ENCODE peak calls at places on chromosome 4, in five cellular contexts. W, V, D, N and B are unnamed samples. For H3K9me3, the result is how much of the 10 kb centered on the place peaks cover.

GRCh38 chr4:138175337-138175794 is 66.8 kb downstream of the SLC7A11 start:
- DNase-seq in V (no peak), W (no peak), N (no peak), D (peak), B (no peak)

GRCh38 chr4:88697113-88697512 is 516 bp downstream of the NAP1L5 start:
- DNase-seq in N (no peak), D (no peak), V (peak), W (peak), B (no peak)

GRCh38 chr4:40193018-40193571 is 3.7 kb upstream of the RHOH start:
- DNase-seq in D (no peak), W (peak), V (no peak), N (no peak), B (no peak)

GRCh38 chr4:83267121-83267834 is 17.3 kb downstream of the COQ2 start:
- DNase-seq in D (no peak), V (peak), N (no peak), W (no peak), B (no peak)

GRCh38 chr4:1927675-1928074 is 56.5 kb downstream of the NSD2 start:
- DNase-seq in W (no peak), V (no peak), N (no peak), D (no peak), B (no peak)

GRCh38 chr4:98338761-98339438 is 77.7 kb downstream of the RAP1GDS1 start:
- DNase-seq in N (no peak), V (no peak), D (no peak), W (no peak), B (no peak)

GRCh38 chr4:135573251-135573650 is 1371.7 kb upstream of the PABPC4L start:
- DNase-seq in N (no peak), V (no peak), D (no peak), W (no peak), B (no peak)

GRCh38 chr4:78734451-78735003 is 41.6 kb upstream of the BMP2K start:
- DNase-seq in D (no peak), W (no peak), V (no peak), N (no peak), B (no peak)

GRCh38 chr4:21768349-21769310 is 179.9 kb downstream of the KCNIP4 start:
- DNase-seq in V (no peak), N (no peak), W (peak), D (peak), B (no peak)

GRCh38 chr4:121951570-121952110 is at the start of gene TRPC3:
- DNase-seq in N (peak), W (peak), D (peak), V (no peak), B (peak)

GRCh38 chr4:80261989-80262600 is 4.4 kb upstream of the FGF5 start:
- DNase-seq in N (no peak), W (no peak), D (no peak), V (no peak), B (no peak)

GRCh38 chr4:54716478-54717065 is 58.8 kb downstream of the KIT start:
- DNase-seq in D (no peak), V (no peak), W (no peak), N (no peak), B (no peak)

GRCh38 chr4:151541438-151542071 is 132.6 kb downstream of the FHIP1A start:
- DNase-seq in N (no peak), D (no peak), W (no peak), V (no peak), B (no peak)

GRCh38 chr4:47831026-47831689 is 6.7 kb downstream of the CORIN start:
- DNase-seq in D (no peak), N (no peak), V (no peak), W (no peak), B (no peak)

GRCh38 chr4:133150643-133151300 is 1.7 kb downstream of the PCDH10 start:
- DNase-seq in N (no peak), W (no peak), D (no peak), V (no peak), B (no peak)

GRCh38 chr4:6742989-6743388 is 27.0 kb downstream of the BLOC1S4 start:
- DNase-seq in D (no peak), W (no peak), N (no peak), V (no peak), B (no peak)

GRCh38 chr4:75995727-75996126 is 5.0 kb upstream of the SDAD1 start:
- DNase-seq in W (peak), V (no peak), N (no peak), D (no peak), B (no peak)

GRCh38 chr4:5895287-5895686 is 2.4 kb upstream of the CRMP1 start:
- DNase-seq in N (no peak), V (no peak), W (no peak), D (no peak), B (no peak)

GRCh38 chr4:186746581-186746980 is 22.9 kb upstream of the FAT1 start:
- DNase-seq in D (no peak), V (no peak), N (no peak), W (no peak), B (no peak)

GRCh38 chr4:155305619-155306018 is 71.1 kb downstream of the MAP9 start:
- DNase-seq in D (no peak), W (no peak), V (no peak), N (no peak), B (no peak)

GRCh38 chr4:176566769-176567168 is 226.0 kb downstream of the VEGFC start:
- DNase-seq in N (no peak), D (no peak), W (no peak), V (no peak), B (no peak)

GRCh38 chr4:180947421-180947820 is 1295.8 kb upstream of the TENM3 start:
- DNase-seq in W (no peak), D (no peak), N (no peak), V (no peak), B (no peak)

GRCh38 chr4:100299019-100299418 is 108.8 kb upstream of the DDIT4L start:
- DNase-seq in V (peak), D (no peak), N (no peak), W (no peak), B (no peak)

GRCh38 chr4:4782969-4783368 is 76.5 kb upstream of the MSX1 start:
- DNase-seq in V (peak), N (no peak), W (no peak), D (no peak), B (no peak)
- H3K9me3 ChIP-seq in V (under half), N (under half), W (under half), D (under half), B (under half)

GRCh38 chr4:14566518-14566917 is 435.8 kb upstream of the CPEB2 start:
- DNase-seq in W (no peak), V (no peak), D (no peak), N (no peak), B (no peak)

GRCh38 chr4:14562901-14563300 is 439.4 kb upstream of the CPEB2 start:
- DNase-seq in V (no peak), N (no peak), W (no peak), D (no peak), B (no peak)

GRCh38 chr4:14564281-14564680 is 438.0 kb upstream of the CPEB2 start:
- DNase-seq in D (no peak), N (no peak), V (no peak), W (no peak), B (no peak)

DNA sequence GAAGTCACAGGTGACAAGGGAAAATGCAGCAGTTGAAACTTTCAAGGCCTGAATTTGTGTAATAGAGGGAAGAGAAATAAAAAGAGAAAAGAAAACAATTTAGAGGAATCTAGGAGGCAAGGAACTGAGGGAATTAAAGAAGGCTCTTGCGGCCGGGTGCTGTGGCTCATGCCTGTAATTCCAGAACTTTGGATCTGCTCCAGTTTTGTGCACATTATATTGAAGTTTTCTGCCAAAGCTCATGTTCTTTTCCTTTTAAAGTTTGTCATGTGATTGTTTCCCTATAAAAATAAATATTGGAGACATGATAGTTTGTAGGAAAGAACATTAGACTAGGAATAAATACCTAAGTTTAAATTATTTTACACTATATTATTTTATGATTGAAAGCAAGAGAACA is 433.9 kb upstream of the CPEB2 start:
- DNase-seq in N (no peak), V (no peak), D (no peak), W (no peak), B (no peak)
- H3K9me3 ChIP-seq in N (under half), V (under half), D (under half), W (under half), B (under half)

GRCh38 chr4:108825737-108826136 is 62.9 kb upstream of the ETNPPL start:
- DNase-seq in V (no peak), N (no peak), W (no peak), D (no peak), B (no peak)

DNA sequence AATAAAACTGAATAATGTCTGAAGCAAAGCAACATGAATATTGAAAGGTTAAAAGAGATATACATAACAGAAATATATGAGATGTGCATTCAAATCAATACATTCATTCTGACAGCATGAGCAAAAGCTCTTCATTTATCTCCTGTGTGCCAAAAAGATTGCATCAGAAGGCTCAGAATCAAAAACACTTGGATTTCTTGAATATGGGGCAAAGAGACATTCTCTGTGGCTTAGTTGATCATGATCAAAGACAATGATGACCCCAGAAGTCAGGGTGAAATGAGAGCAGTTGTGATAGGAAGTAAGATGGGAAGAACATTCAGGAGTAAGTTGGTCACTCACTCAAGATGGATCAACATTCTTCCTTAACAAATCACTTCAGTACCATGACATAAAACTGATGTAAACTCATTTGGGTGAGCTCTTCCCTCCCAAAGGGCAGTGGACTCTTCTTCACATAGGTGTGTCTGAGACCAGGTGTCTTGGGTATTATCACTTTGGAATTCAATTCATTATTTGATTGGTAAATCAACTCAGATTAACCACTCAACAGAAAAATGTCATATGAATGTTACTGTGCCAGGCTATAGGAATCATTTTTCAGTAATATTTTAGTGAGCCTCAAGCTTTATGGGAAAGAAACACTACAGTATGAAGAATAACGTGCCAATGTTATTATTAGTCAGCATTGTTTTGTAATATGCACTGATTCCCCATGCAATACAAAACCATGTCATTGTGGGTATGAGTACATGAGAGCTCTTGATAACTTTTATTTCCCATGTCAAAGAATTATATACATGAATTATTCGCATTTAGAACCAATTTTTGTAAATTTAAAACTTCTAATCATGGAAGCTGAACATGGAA is 58.4 kb upstream of the ETNPPL start:
- DNase-seq in D (no peak), W (no peak), V (no peak), N (no peak), B (no peak)
- H3K9me3 ChIP-seq in D (under half), W (under half), V (under half), N (under half), B (under half)

GRCh38 chr4:111556861-111557260 is 588.4 kb upstream of the FAM241A start:
- DNase-seq in D (no peak), N (no peak), W (no peak), V (no peak), B (no peak)

DNA sequence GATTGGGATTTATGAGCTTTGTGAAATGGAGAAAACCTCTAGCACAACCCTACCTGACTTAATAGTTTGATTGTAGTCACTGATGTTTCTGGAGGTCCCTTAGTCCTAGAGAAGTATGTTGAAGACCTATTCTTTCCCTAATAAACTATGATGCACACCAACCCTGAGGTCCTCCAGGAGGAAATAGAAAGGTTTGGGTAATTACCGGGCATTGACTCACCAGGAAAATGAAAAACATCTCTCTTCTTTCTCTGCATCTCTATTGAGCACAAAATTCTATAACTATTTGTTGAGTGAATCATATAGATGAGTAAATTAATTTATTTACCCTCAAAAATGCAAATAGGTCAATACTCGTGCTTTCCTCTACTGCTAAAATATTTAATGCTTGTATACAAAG is 582.4 kb upstream of the FAM241A start:
- DNase-seq in N (no peak), V (no peak), D (no peak), W (no peak), B (no peak)
- H3K9me3 ChIP-seq in N (under half), V (under half), D (under half), W (under half), B (under half)

DNA sequence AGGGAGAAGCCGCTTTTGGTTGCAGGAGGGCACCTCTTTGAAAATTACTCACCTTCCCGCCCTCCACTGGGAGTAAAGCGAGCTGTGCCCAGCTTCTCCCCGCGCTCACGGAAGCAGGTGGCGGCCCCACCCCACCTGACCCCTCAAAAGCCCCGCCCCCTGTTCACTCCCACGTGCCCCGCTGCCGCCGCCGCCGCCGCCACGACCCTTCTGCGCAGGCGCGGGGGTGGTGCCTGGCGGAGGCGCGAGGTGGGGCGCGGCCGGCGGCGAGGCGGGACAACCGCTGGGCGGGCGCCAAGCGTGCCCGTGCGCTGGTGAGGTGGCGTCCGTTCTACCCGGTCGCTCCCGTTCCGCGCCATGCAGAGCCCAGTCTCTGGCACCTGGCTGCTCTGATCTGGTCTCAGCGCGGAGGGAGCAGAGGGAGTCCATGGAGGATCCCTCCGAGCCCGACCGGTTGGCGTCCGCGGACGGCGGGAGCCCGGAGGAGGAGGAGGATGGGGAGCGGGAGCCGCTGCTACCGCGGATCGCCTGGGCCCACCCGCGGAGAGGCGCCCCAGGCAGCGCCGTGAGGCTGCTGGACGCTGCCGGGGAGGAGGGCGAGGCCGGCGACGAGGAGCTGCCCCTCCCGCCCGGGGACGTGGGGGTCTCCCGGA is at the start of gene PI4K2B:
- DNase-seq in V (peak), N (peak), D (peak), W (peak), B (peak)
- H3K9me3 ChIP-seq in V (under half), N (under half), D (under half), W (under half), B (under half)

GRCh38 chr4:49217492-49217891 is 231.4 kb downstream of the CWH43 start:
- DNase-seq in W (no peak), V (no peak), N (no peak), D (no peak), B (no peak)

GRCh38 chr4:49221209-49221608 is 235.1 kb downstream of the CWH43 start:
- DNase-seq in D (no peak), N (no peak), W (no peak), V (no peak), B (no peak)
- H3K9me3 ChIP-seq in D (under half), N (under half), W (under half), V (under half), B (under half)

GRCh38 chr4:108943971-108944370 is 181.1 kb upstream of the ETNPPL start:
- DNase-seq in N (no peak), W (no peak), V (no peak), D (no peak), B (no peak)

GRCh38 chr4:108940086-108941033 is 177.5 kb upstream of the ETNPPL start:
- DNase-seq in N (no peak), D (no peak), W (no peak), V (no peak), B (no peak)

GRCh38 chr4:108941914-108942379 is 179.1 kb upstream of the ETNPPL start:
- DNase-seq in N (no peak), D (no peak), V (no peak), W (no peak), B (no peak)

GRCh38 chr4:108946237-108946636 is 183.4 kb upstream of the ETNPPL start:
- DNase-seq in N (no peak), W (no peak), V (no peak), D (no peak), B (no peak)

GRCh38 chr4:108943371-108943770 is 180.5 kb upstream of the ETNPPL start:
- DNase-seq in N (no peak), W (no peak), V (no peak), D (no peak), B (no peak)
- H3K9me3 ChIP-seq in N (under half), W (under half), V (under half), D (under half), B (under half)

DNA sequence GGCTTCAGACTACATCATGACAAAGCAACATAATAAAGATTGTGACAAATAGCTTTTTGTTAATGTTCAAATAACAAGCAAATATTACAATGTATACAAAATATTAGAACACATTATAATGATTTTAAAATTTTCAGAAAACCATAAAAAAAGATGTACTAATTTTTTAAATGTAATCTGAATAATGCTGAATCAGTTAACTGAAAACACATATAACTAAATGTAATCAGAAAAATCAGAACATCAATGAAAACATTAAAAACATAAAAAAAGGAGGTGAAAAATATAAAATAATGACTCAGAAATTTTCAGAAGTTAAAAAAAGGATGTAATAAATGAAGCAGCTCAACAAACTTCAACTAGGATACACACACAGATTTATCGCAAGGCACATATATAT is 53.5 kb downstream of the ZNF721 start:
- DNase-seq in N (no peak), V (no peak), W (no peak), D (no peak), B (no peak)
- H3K9me3 ChIP-seq in N (half or more), V (half or more), W (half or more), D (half or more), B (half or more)

DNA sequence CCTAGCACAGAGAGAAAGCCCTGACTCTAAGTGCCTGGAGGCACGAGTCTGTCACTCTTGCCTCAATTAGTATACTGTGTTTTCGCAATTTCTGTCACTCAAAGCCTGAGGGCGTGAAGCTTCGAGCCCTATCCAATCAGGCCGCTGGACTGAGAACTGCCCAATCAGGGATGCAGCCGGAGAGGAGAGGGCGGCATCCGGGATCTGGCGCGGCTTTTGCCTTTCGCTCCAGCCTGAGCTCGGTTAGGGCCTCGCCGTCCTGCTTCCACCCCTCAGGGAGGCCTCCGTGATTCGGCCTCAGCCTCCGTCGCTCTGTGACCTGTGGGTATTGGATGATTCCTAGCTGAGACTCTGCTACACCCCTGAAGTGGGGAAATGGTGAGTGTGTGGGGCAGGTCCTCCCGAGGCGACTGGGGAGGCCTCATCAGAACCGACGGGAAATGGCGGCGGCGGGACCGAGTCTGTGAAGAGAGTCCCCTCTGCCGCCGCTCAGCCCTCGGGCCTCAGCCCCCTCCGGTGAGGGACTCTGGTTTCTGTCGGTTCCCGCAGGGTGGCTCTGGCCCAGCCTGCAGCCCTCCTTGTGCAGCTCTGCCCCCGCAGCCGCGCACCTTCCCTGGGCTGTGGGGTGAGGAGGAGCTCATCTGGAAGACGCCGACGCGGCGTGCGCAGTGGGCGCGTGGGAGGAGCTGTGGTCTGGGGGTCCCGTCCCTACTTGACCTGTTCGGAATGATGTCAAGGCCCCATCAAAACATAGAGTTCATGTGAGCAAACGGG is 48.5 kb downstream of the ZNF141 start:
- DNase-seq in V (no peak), N (no peak), W (no peak), D (no peak), B (no peak)
- H3K9me3 ChIP-seq in V (half or more), N (half or more), W (half or more), D (under half), B (under half)